ENCODE peak calls at places on chromosomes 7 and 10, in six cellular contexts. A is mesenchymal stem cell, W is trophoblast cell, P is IMR-90, Z is H1, I is neuronal stem cell. O is an unnamed sample.
A peak's percentile ranks its signal among the peaks of the same experiment; 100 is the strongest.

GRCh38 chr10:134743-135600 is at the start of gene ZMYND11:
- DNase-seq in A (peak; percentile 67), W (peak; percentile 51), P (peak; percentile 42), Z (no peak), I (peak; percentile 58), O (peak; percentile 61)

GRCh38 chr10:45118929-45119328 is 118.2 kb downstream of the ZNF22 start:
- DNase-seq in A (no peak), W (no peak), P (no peak), Z (no peak), I (no peak), O (no peak)

GRCh38 chr7:2007526-2007925 is 225.2 kb downstream of the MAD1L1 start:
- DNase-seq in A (no peak), W (no peak), P (no peak), Z (no peak), I (no peak), O (no peak)

GRCh38 chr10:127190427-127190826 is 6.0 kb downstream of the INSYN2A start:
- DNase-seq in A (no peak), W (no peak), P (no peak), Z (no peak), I (no peak), O (no peak)

GRCh38 chr7:120792861-120793130 is 65.1 kb downstream of the TSPAN12 start:
- DNase-seq in A (no peak), W (no peak), P (no peak), Z (no peak), I (no peak), O (no peak)

GRCh38 chr10:106571216-106571954 is 593.1 kb downstream of the SORCS1 start:
- DNase-seq in A (no peak), W (peak; percentile 1), P (peak; percentile 61), Z (no peak), I (peak; percentile 5), O (peak; percentile 37)

GRCh38 chr7:48924433-48924832 is at the start of gene CDC14C:
- DNase-seq in A (no peak), W (no peak), P (no peak), Z (no peak), I (no peak), O (no peak)

GRCh38 chr10:28467615-28468014 is 65.3 kb upstream of the WAC start:
- DNase-seq in A (no peak), W (no peak), P (no peak), Z (no peak), I (no peak), O (no peak)

GRCh38 chr7:100516135-100516812 is 22.7 kb upstream of the AGFG2 start:
- DNase-seq in A (peak; percentile 83), W (no peak), P (peak; percentile 87), Z (no peak), I (no peak), O (peak; percentile 88)

GRCh38 chr10:53071505-53072125 is 299.0 kb upstream of the MBL2 start:
- DNase-seq in A (no peak), W (no peak), P (no peak), Z (no peak), I (no peak), O (no peak)

GRCh38 chr10:106555599-106555998 is 608.9 kb downstream of the SORCS1 start:
- DNase-seq in A (no peak), W (no peak), P (peak; percentile 8), Z (no peak), I (no peak), O (peak; percentile 55)

GRCh38 chr7:133763241-133763640 is 363.9 kb upstream of the LRGUK start:
- DNase-seq in A (no peak), W (no peak), P (no peak), Z (no peak), I (no peak), O (no peak)

GRCh38 chr10:26474062-26474461 is 35.9 kb downstream of the APBB1IP start:
- DNase-seq in A (no peak), W (peak; percentile 52), P (no peak), Z (no peak), I (no peak), O (no peak)

GRCh38 chr7:156896388-156897022 is 3.5 kb upstream of the LMBR1 start:
- DNase-seq in A (no peak), W (no peak), P (no peak), Z (no peak), I (no peak), O (no peak)

GRCh38 chr10:58665361-58665760 is 152.7 kb downstream of the BICC1 start:
- DNase-seq in A (no peak), W (no peak), P (no peak), Z (no peak), I (no peak), O (no peak)

GRCh38 chr7:129394982-129395906 is 39.0 kb upstream of the STRIP2 start:
- DNase-seq in A (no peak), W (no peak), P (no peak), Z (no peak), I (no peak), O (no peak)

GRCh38 chr7:21338728-21339164 is 89.1 kb upstream of the SP4 start:
- DNase-seq in A (no peak), W (no peak), P (no peak), Z (no peak), I (no peak), O (no peak)

GRCh38 chr10:17003151-17003550 is 126.5 kb downstream of the CUBN start:
- DNase-seq in A (peak; percentile 98), W (peak; percentile 24), P (peak; percentile 86), Z (no peak), I (no peak), O (peak; percentile 93)

GRCh38 chr7:108442039-108442568 is 14.1 kb downstream of the NRCAM start:
- DNase-seq in A (no peak), W (peak; percentile 25), P (no peak), Z (no peak), I (no peak), O (peak; percentile 8)

GRCh38 chr10:121708921-121709625 is 110.8 kb upstream of the FGFR2 start:
- DNase-seq in A (no peak), W (no peak), P (no peak), Z (no peak), I (peak; percentile 32), O (peak; percentile 44)

GRCh38 chr7:120998525-120998924 is 10.0 kb downstream of the CPED1 start:
- DNase-seq in A (no peak), W (no peak), P (no peak), Z (no peak), I (no peak), O (no peak)

GRCh38 chr7:35695628-35695888 is 623 bp upstream of the HERPUD2 start:
- DNase-seq in A (no peak), W (no peak), P (no peak), Z (no peak), I (no peak), O (no peak)
- H3K4ac ChIP-seq in A (no peak overlapping the region), W (peak overlapping the region; percentile 62), P (peak overlapping the region; percentile 98), Z (no peak overlapping the region), I (no peak overlapping the region), O (peak overlapping the region; percentile 89)

GRCh38 chr7:130937016-130937415 is 203.0 kb upstream of the KLF14 start:
- DNase-seq in A (no peak), W (no peak), P (no peak), Z (no peak), I (no peak), O (no peak)

GRCh38 chr7:130938661-130939060 is 204.7 kb upstream of the KLF14 start:
- DNase-seq in A (no peak), W (no peak), P (no peak), Z (no peak), I (no peak), O (no peak)

GRCh38 chr7:130936202-130936931 is 202.4 kb upstream of the KLF14 start:
- DNase-seq in A (no peak), W (no peak), P (no peak), Z (no peak), I (no peak), O (no peak)

GRCh38 chr7:130939285-130940095 is 205.5 kb upstream of the KLF14 start:
- DNase-seq in A (no peak), W (no peak), P (peak; percentile 59), Z (no peak), I (no peak), O (no peak)

DNA sequence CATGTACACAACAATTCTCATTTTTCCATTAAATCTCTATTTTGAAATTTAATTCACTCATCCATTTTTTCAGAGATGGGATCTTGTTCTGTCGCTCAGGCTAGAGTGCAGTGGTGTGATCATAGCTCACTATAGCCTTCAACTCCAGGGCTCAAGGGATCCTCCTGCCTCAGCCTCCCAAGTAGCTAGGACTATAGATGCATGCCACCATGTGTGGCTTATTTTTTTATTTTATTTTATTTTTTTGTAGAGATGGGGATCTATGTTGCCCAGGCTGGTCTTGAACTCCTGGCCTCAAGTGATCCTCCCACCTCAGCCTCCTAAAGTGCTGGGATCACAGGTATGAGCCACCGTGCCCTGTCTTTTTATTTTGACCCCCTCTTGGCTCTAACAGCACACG is 203.8 kb upstream of the KLF14 start:
- DNase-seq in A (no peak), W (no peak), P (no peak), Z (no peak), I (no peak), O (no peak)
- H3K18ac ChIP-seq in A (no peak overlapping the region), W (no peak overlapping the region), P (peak overlapping the region; percentile 53), Z (no peak overlapping the region), I (no peak overlapping the region), O (no peak overlapping the region)

DNA sequence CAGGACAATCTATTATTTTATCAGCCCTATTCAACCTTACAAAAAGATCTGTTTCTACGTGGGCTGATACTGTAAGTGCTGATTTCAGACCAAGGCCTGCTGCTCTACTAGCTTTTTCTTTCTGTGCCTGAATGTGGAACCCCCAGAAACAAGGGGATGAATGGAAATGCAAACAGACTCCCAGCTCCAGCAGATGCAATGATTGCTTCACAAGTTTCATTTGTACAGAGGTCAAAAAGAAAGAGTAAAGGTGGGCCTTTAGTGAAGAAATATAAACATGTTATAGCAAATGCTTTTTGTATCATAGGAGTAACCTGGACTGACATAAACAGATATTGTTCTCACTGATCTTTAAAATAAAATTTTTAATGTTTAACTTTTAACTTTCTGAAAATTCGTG is 130.2 kb upstream of the SLC25A13 start:
- DNase-seq in A (no peak), W (no peak), P (no peak), Z (no peak), I (no peak), O (no peak)
- H3K4me2 ChIP-seq in A (no peak overlapping the region), W (no peak overlapping the region), P (no peak overlapping the region), Z (no peak overlapping the region), I (no peak overlapping the region), O (no peak overlapping the region)

DNA sequence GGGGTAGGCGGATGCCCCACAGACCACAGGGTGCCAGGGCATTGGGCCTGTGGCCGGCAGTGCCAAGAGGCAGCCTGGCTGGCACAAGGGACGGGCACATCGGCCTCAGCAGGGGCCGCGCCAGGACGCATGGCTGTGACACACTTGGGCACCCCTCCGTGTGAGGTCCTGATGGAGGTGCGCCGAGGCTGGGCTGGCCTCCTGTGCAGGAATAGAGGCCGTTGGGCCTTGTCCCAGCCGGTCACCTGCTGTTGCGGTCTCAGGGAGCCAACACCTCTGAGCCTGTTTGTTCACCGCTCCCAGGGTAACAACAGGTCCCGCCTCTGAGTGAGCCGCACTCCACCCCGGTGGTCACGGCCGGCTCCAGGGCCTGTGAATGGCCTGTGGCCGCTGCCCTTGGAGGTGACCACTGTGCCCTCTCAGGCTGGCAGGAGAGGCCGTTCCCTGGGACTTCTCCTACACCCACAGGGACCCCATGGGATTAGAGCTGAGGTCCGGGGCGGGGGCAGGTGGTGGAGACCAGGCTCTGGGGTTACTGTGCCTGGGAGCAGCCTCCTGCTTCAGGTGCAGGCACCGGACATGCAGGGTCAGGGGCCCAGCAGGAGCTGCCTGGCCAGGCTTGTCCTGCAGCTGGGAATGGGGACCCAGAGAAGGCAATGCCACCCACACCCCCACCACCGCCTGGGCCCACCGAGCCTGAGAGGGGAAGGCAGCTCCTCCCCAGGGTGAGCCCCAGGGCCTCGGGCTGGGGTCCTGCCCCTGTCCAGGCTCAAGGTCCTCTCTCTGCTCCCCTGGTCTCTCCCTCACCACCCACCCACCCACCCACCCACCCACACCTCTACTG is 12.0 kb downstream of the PWWP2B start:
- DNase-seq in A (no peak), W (peak; percentile 23), P (no peak), Z (no peak), I (no peak), O (no peak)
- H3K4ac ChIP-seq in A (peak overlapping the region; percentile 94), W (peak overlapping the region; percentile 97), P (no peak overlapping the region), Z (peak overlapping the region; percentile 100), I (no peak overlapping the region), O (peak overlapping the region; percentile 19)